ENCODE peak calls at places on chromosomes 4 and X, in four cellular contexts. J is naive thymus-derived CD4-positive, alpha-beta T cell; F is small intestine; L is CD4-positive, CD25-positive, alpha-beta regulatory T cell. T is an unnamed sample.

GRCh38 chrX:23952984-23953907 is 45.4 kb downstream of the CXorf58 start:
- DNase-seq in F (peak; percentile 31), L (peak; percentile 38), J (peak; percentile 50), T (peak; percentile 5)

GRCh38 chrX:54090880-54091279 is 46.6 kb upstream of the PHF8 start:
- DNase-seq in J (no peak), L (no peak), F (no peak), T (no peak)

GRCh38 chr4:15755321-15755750 is 22.8 kb upstream of the CD38 start:
- DNase-seq in F (no peak), J (no peak), L (peak; percentile 10), T (no peak)

GRCh38 chr4:171809854-171810253 is 3.4 kb upstream of the GALNTL6 start:
- DNase-seq in J (no peak), L (no peak), F (no peak), T (no peak)

GRCh38 chr4:102042843-102043802 is 252.6 kb downstream of the BANK1 start:
- DNase-seq in L (no peak), J (no peak), F (no peak), T (no peak)

GRCh38 chr4:165524532-165525190 is 145.9 kb downstream of the CPE start:
- DNase-seq in J (no peak), L (no peak), F (no peak), T (no peak)

GRCh38 chr4:6105311-6105911 is 87.2 kb upstream of the C4orf50 start:
- DNase-seq in J (no peak), F (no peak), L (no peak), T (no peak)

GRCh38 chr4:95674451-95675095 is 125.8 kb upstream of the UNC5C start:
- DNase-seq in J (no peak), L (no peak), F (no peak), T (no peak)

GRCh38 chr4:172734555-172734954 is 434.1 kb upstream of the GALNT7 start:
- DNase-seq in F (no peak), J (no peak), L (no peak), T (no peak)

GRCh38 chr4:163542275-163542674 is 47.8 kb downstream of the TMA16 start:
- DNase-seq in F (no peak), L (no peak), J (no peak), T (no peak)

GRCh38 chr4:18480928-18481327 is 459.4 kb upstream of the LCORL start:
- DNase-seq in F (peak; percentile 12), L (no peak), J (no peak), T (no peak)

GRCh38 chr4:168524897-168525296 is 28.0 kb downstream of the PALLD start:
- DNase-seq in F (no peak), J (no peak), L (no peak), T (no peak)

GRCh38 chr4:168522829-168523228 is 26.0 kb downstream of the PALLD start:
- DNase-seq in J (no peak), L (no peak), F (no peak), T (no peak)

GRCh38 chr4:168522371-168522770 is 25.5 kb downstream of the PALLD start:
- DNase-seq in L (no peak), J (no peak), F (no peak), T (no peak)

GRCh38 chr4:168521736-168522135 is 24.9 kb downstream of the PALLD start:
- DNase-seq in F (no peak), J (no peak), L (no peak), T (no peak)

DNA sequence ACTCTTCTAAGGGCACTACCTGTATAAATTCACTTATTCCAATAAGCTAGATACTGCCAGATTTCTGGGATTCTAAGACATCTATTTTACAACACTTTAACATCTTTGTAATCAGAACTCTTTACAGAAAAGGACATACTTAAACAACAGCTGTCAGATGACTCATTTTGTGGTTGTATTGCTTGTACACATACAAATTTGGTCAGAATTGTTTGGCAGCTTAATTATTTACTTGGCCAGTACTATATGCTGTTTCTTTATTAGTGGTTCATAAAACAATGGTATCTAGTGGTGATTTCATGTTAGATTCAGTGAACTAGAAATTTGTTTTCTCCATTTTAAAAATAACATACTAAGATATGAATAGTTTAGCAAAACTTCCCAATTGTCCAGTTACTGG is 27.2 kb downstream of the PALLD start:
- DNase-seq in J (no peak), F (no peak), L (no peak), T (no peak)
- H3K27ac ChIP-seq in J (no peak overlapping the region), F (no peak overlapping the region), L (no peak overlapping the region), T (no peak overlapping the region)

GRCh38 chr4:127634181-127634580 is 1.4 kb downstream of the INTU start:
- DNase-seq in F (no peak), J (no peak), L (no peak), T (no peak)
- H3K4me3 ChIP-seq in F (no peak overlapping the region), J (no peak overlapping the region), L (no peak overlapping the region), T (no peak overlapping the region)

GRCh38 chr4:151565583-151565982 is 156.6 kb downstream of the FHIP1A start:
- DNase-seq in F (no peak), L (no peak), J (no peak), T (no peak)

GRCh38 chr4:151566053-151566452 is 157.1 kb downstream of the FHIP1A start:
- DNase-seq in J (no peak), L (no peak), F (peak; percentile 20), T (no peak)

GRCh38 chr4:151561551-151562256 is 152.7 kb downstream of the FHIP1A start:
- DNase-seq in J (no peak), F (no peak), L (no peak), T (no peak)

GRCh38 chr4:151564321-151564720 is 155.3 kb downstream of the FHIP1A start:
- DNase-seq in J (no peak), L (no peak), F (peak; percentile 83), T (no peak)

GRCh38 chr4:151563194-151563593 is 154.2 kb downstream of the FHIP1A start:
- DNase-seq in J (peak; percentile 24), L (no peak), F (peak; percentile 72), T (no peak)
- H3K4me1 ChIP-seq in J (peaks cover 4% of the 10 kb centered on the region), L (no peaks in the 10 kb centered on the region), F (peaks cover 4% of the 10 kb centered on the region), T (peaks cover 4% of the 10 kb centered on the region)

GRCh38 chrX:13103111-13103913 is 58.9 kb upstream of the FAM9C start:
- DNase-seq in L (no peak), F (no peak), J (no peak), T (no peak)
- H3K27ac ChIP-seq in L (no peak overlapping the region), F (no peak overlapping the region), J (no peak overlapping the region), T (no peak overlapping the region)

GRCh38 chr4:174520655-174521054 is 1.6 kb downstream of the HPGD start:
- DNase-seq in J (no peak), L (peak; percentile 51), F (peak; percentile 36), T (no peak)
- H3K4me3 ChIP-seq in J (no peak overlapping the region), L (peak overlapping the region; percentile 89), F (peak overlapping the region; percentile 35), T (no peak overlapping the region)

GRCh38 chr4:2848449-2848848 is 4.8 kb downstream of the ADD1 start:
- DNase-seq in F (peak; percentile 67), J (no peak), L (no peak), T (no peak)
- H3K4me1 ChIP-seq in F (peaks cover 11% of the 10 kb centered on the region), J (peaks cover 43% of the 10 kb centered on the region), L (peaks cover 61% of the 10 kb centered on the region), T (peaks cover 27% of the 10 kb centered on the region)

GRCh38 chr4:67754288-67754687 is at the start of gene GNRHR:
- DNase-seq in L (no peak), F (no peak), J (no peak), T (no peak)

GRCh38 chr4:67749286-67749685 is 4.9 kb downstream of the GNRHR start:
- DNase-seq in F (no peak), L (no peak), J (no peak), T (no peak)

GRCh38 chr4:67746797-67747495 is 7.2 kb downstream of the GNRHR start:
- DNase-seq in J (peak; percentile 27), L (peak; percentile 36), F (peak; percentile 19), T (no peak)

GRCh38 chr4:67751260-67751659 is 2.9 kb downstream of the GNRHR start:
- DNase-seq in J (no peak), F (no peak), L (no peak), T (no peak)

DNA sequence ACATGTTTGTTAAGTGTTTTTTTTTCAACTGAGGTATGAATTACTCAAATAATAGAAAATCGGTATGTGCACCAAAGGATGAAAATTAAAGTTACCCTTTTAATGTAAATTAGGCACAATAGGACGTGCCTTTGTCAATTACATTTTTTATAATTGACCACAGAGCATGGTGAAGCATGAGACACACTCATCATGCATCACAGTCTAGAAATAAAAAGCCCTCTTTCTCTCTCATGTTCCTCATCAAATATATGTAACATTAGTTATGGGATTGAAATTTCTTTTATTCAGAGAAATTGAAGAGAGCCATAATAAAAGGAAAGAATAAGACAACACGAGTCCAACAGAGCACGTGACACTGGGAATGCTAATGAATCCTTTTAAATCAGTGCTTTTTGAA is 3.5 kb downstream of the GNRHR start:
- DNase-seq in F (no peak), L (no peak), J (no peak), T (no peak)
- H3K27ac ChIP-seq in F (no peak overlapping the region), L (no peak overlapping the region), J (no peak overlapping the region), T (no peak overlapping the region)

GRCh38 chr4:113637363-113637762 is 124.2 kb downstream of the CAMK2D start:
- DNase-seq in J (no peak), F (no peak), L (no peak), T (no peak)

GRCh38 chr4:113636877-113637276 is 124.7 kb downstream of the CAMK2D start:
- DNase-seq in L (peak; percentile 29), J (peak; percentile 33), F (peak; percentile 56), T (peak; percentile 12)

GRCh38 chr4:113636438-113636818 is 125.1 kb downstream of the CAMK2D start:
- DNase-seq in F (peak; percentile 43), L (peak; percentile 50), J (peak; percentile 33), T (no peak)

GRCh38 chr4:113634081-113634969 is 127.2 kb downstream of the CAMK2D start:
- DNase-seq in L (no peak), J (no peak), F (no peak), T (no peak)

GRCh38 chr4:113635739-113636437 is 125.7 kb downstream of the CAMK2D start:
- DNase-seq in L (no peak), F (no peak), J (no peak), T (no peak)
- H3K4me3 ChIP-seq in L (peak overlapping the region; percentile 45), F (no peak overlapping the region), J (no peak overlapping the region), T (no peak overlapping the region)